ENCODE peak calls at places on chromosomes 11 and 22, in eight cellular contexts. R is Calu3, X is mesothelial cell of epicardium, S is neural crest cell, O is choroid plexus epithelial cell, B is cardiac fibroblast, E is tibial nerve, Q is kidney epithelial cell. Y is an unnamed sample.

GRCh38 chr11:44608654-44609027 is 43.2 kb downstream of the CD82 start:
- DNase-seq in B (no peak), X (no peak), E (no peak), O (no peak), S (no peak), R (no peak), Q (no peak), Y (no peak)

GRCh38 chr11:1570896-1571759 is 943 bp downstream of the DUSP8 start:
- DNase-seq in E (no peak), R (peak), O (peak), Q (no peak), B (no peak), S (no peak), X (no peak), Y (no peak)

GRCh38 chr11:61378713-61379313 is 13.6 kb upstream of the TMEM216 start:
- DNase-seq in X (no peak), O (peak), E (peak), R (no peak), B (peak), Q (no peak), S (no peak), Y (no peak)

GRCh38 chr11:33168605-33169240 is 7.4 kb upstream of the CSTF3 start:
- DNase-seq in Q (no peak), R (no peak), O (peak), B (peak), E (no peak), X (no peak), S (no peak), Y (no peak)

GRCh38 chr11:57834852-57835251 is 73.2 kb downstream of the CTNND1 start:
- DNase-seq in Q (no peak), X (no peak), R (no peak), E (no peak), O (no peak), S (no peak), B (no peak), Y (no peak)

GRCh38 chr22:24894998-24895397 is 51.5 kb downstream of the LHFPL7 start:
- DNase-seq in O (peak), E (peak), Q (peak), S (no peak), X (no peak), B (peak), R (peak), Y (peak)

GRCh38 chr11:96185220-96185768 is 157.7 kb downstream of the MAML2 start:
- DNase-seq in B (no peak), S (no peak), O (no peak), X (no peak), R (no peak), E (no peak), Q (no peak), Y (no peak)

GRCh38 chr11:125626381-125626950 is 1.5 kb downstream of the CHEK1 start:
- DNase-seq in O (no peak), R (no peak), B (no peak), X (no peak), E (no peak), Q (peak), S (no peak), Y (peak)

GRCh38 chr11:6655020-6655789 is 404 bp downstream of the DCHS1 start:
- DNase-seq in R (no peak), O (no peak), X (no peak), E (no peak), Q (no peak), B (no peak), S (no peak), Y (no peak)

GRCh38 chr11:29989181-29989580 is 27.6 kb downstream of the KCNA4 start:
- DNase-seq in R (no peak), Q (no peak), X (no peak), B (no peak), E (no peak), S (no peak), O (no peak), Y (no peak)

GRCh38 chr11:14638561-14638960 is 5.0 kb upstream of the PDE3B start:
- DNase-seq in R (no peak), B (peak), O (no peak), E (no peak), Q (no peak), X (no peak), S (no peak), Y (no peak)

GRCh38 chr11:15745266-15745665 is 611.1 kb downstream of the SOX6 start:
- DNase-seq in B (no peak), Q (no peak), S (no peak), E (no peak), R (no peak), X (no peak), O (peak), Y (no peak)

GRCh38 chr11:2934057-2934550 is 4.9 kb upstream of the PHLDA2 start:
- DNase-seq in X (no peak), R (no peak), Q (no peak), E (no peak), B (no peak), O (no peak), S (no peak), Y (no peak)

GRCh38 chr11:79160786-79161403 is 279.9 kb downstream of the TENM4 start:
- DNase-seq in E (no peak), S (no peak), O (no peak), B (peak), Q (no peak), R (no peak), X (no peak), Y (no peak)

GRCh38 chr11:83694191-83694905 is 408.2 kb upstream of the CCDC90B start:
- DNase-seq in X (no peak), B (no peak), O (no peak), E (no peak), Q (no peak), R (no peak), S (no peak), Y (no peak)

GRCh38 chr11:117020287-117020686 is 77.9 kb downstream of the SIK3 start:
- DNase-seq in Q (no peak), R (no peak), O (no peak), E (no peak), B (no peak), S (no peak), X (no peak), Y (no peak)

GRCh38 chr22:19772422-19772672 is 11.8 kb downstream of the TBX1 start:
- DNase-seq in E (no peak), S (no peak), B (no peak), O (no peak), X (no peak), Q (no peak), R (no peak), Y (no peak)

GRCh38 chr22:19774628-19775027 is 14.1 kb downstream of the TBX1 start:
- DNase-seq in R (no peak), Q (no peak), S (no peak), B (no peak), X (no peak), E (no peak), O (no peak), Y (no peak)

GRCh38 chr22:19770349-19771220 is 10.0 kb downstream of the TBX1 start:
- DNase-seq in O (no peak), Q (no peak), B (no peak), X (no peak), S (no peak), R (no peak), E (no peak), Y (no peak)

GRCh38 chr22:19773470-19774040 is 13.0 kb downstream of the TBX1 start:
- DNase-seq in Q (no peak), B (no peak), E (no peak), O (no peak), S (no peak), R (no peak), X (no peak), Y (no peak)

GRCh38 chr22:19772673-19773469 is 12.3 kb downstream of the TBX1 start:
- DNase-seq in Q (no peak), E (no peak), B (peak), R (no peak), X (no peak), S (no peak), O (no peak), Y (no peak)
- TF ChIP-seq CTCF in Q (no peak), E (no peak), B (no peak), R (no peak), X (no peak), S (no peak), O (no peak), Y (no peak)

GRCh38 chr11:62705401-62705800 is 1.8 kb downstream of the BSCL2 start:
- DNase-seq in R (peak), E (no peak), S (no peak), X (no peak), O (no peak), Q (no peak), B (peak), Y (no peak)
- TF ChIP-seq CTCF in R (no peak), E (no peak), S (no peak), X (no peak), O (no peak), Q (peak), B (no peak), Y (peak)

GRCh38 chr11:74311352-74311926 is at the start of gene P4HA3:
- DNase-seq in E (peak), R (peak), B (peak), X (peak), O (peak), Q (no peak), S (peak), Y (no peak)
- TF ChIP-seq CTCF in E (no peak), R (no peak), B (no peak), X (no peak), O (no peak), Q (no peak), S (no peak), Y (peak)

GRCh38 chr11:18270102-18270501 is 4.0 kb downstream of the SAA1 start:
- DNase-seq in Q (no peak), O (no peak), X (no peak), S (no peak), B (no peak), E (no peak), R (no peak), Y (no peak)
- TF ChIP-seq CTCF in Q (no peak), O (peak), X (no peak), S (no peak), B (no peak), E (no peak), R (no peak), Y (peak)

GRCh38 chr11:27723685-27724084 is 23.4 kb upstream of the BDNF start:
- DNase-seq in O (peak), B (no peak), X (no peak), R (no peak), Q (no peak), E (no peak), S (no peak), Y (no peak)
- TF ChIP-seq CTCF in O (peak), B (peak), X (no peak), R (no peak), Q (no peak), E (no peak), S (no peak), Y (no peak)

Y was measured in LNCaP clone FGC.